ENCODE peak calls at places on chromosome 1, in seven cellular contexts. One of them, this sample, is unnamed.

GRCh38 chr1:26856181-26856580 is 6.8 kb upstream of the SFN start:
- DNase-seq in stimulated activated CD4-positive, alpha-beta T cell treated with anti-CD3 and anti-CD28 coated beads, TNF-alpha, amount 100 ng/mL, for 4 hours: no peak
- DNase-seq in activated naive CD4-positive, alpha-beta T cell: no peak
- DNase-seq in iPS DF 6.9: no peak
- DNase-seq in stimulated activated CD8-positive, alpha-beta memory T cell treated with anti-CD3 and anti-CD28 coated beads, Interleukin-7, amount 100 ng/mL, for 4 hours: no peak
- DNase-seq in HCT116: no peak
- DNase-seq in activated T-helper 1 cell treated with anti-CD3 and anti-CD28 coated beads, Interleukin-12 subunit alpha, Interleukin-12 subunit beta, Interleukin-2, Interleukin-4 antibody, amounts not matched to agents 30 ng/mL and 10 ng/mL and 1 ng/mL, durations not matched to agents 14 hours and 24 hours and 36 hours: no peak
- DNase-seq in this sample: no peak

GRCh38 chr1:47189844-47190562 is at the start of gene PDZK1IP1:
- DNase-seq in stimulated activated CD4-positive, alpha-beta T cell treated with anti-CD3 and anti-CD28 coated beads, TNF-alpha, amount 100 ng/mL, for 4 hours: no peak
- DNase-seq in activated naive CD4-positive, alpha-beta T cell: no peak
- DNase-seq in iPS DF 6.9: no peak
- DNase-seq in stimulated activated CD8-positive, alpha-beta memory T cell treated with anti-CD3 and anti-CD28 coated beads, Interleukin-7, amount 100 ng/mL, for 4 hours: no peak
- DNase-seq in HCT116: no peak
- DNase-seq in activated T-helper 1 cell treated with anti-CD3 and anti-CD28 coated beads, Interleukin-12 subunit alpha, Interleukin-12 subunit beta, Interleukin-2, Interleukin-4 antibody, amounts not matched to agents 30 ng/mL and 10 ng/mL and 1 ng/mL, durations not matched to agents 14 hours and 24 hours and 36 hours: no peak
- DNase-seq in this sample: no peak

GRCh38 chr1:96978431-96978830 is 256.8 kb downstream of the PTBP2 start:
- DNase-seq in stimulated activated CD4-positive, alpha-beta T cell treated with anti-CD3 and anti-CD28 coated beads, TNF-alpha, amount 100 ng/mL, for 4 hours: no peak
- DNase-seq in activated naive CD4-positive, alpha-beta T cell: no peak
- DNase-seq in iPS DF 6.9: no peak
- DNase-seq in stimulated activated CD8-positive, alpha-beta memory T cell treated with anti-CD3 and anti-CD28 coated beads, Interleukin-7, amount 100 ng/mL, for 4 hours: no peak
- DNase-seq in HCT116: no peak
- DNase-seq in activated T-helper 1 cell treated with anti-CD3 and anti-CD28 coated beads, Interleukin-12 subunit alpha, Interleukin-12 subunit beta, Interleukin-2, Interleukin-4 antibody, amounts not matched to agents 30 ng/mL and 10 ng/mL and 1 ng/mL, durations not matched to agents 14 hours and 24 hours and 36 hours: no peak
- DNase-seq in this sample: no peak

GRCh38 chr1:214349781-214350180 is 68.8 kb downstream of the SMYD2 start:
- DNase-seq in stimulated activated CD4-positive, alpha-beta T cell treated with anti-CD3 and anti-CD28 coated beads, TNF-alpha, amount 100 ng/mL, for 4 hours: no peak
- DNase-seq in activated naive CD4-positive, alpha-beta T cell: no peak
- DNase-seq in iPS DF 6.9: no peak
- DNase-seq in stimulated activated CD8-positive, alpha-beta memory T cell treated with anti-CD3 and anti-CD28 coated beads, Interleukin-7, amount 100 ng/mL, for 4 hours: no peak
- DNase-seq in HCT116: no peak
- DNase-seq in activated T-helper 1 cell treated with anti-CD3 and anti-CD28 coated beads, Interleukin-12 subunit alpha, Interleukin-12 subunit beta, Interleukin-2, Interleukin-4 antibody, amounts not matched to agents 30 ng/mL and 10 ng/mL and 1 ng/mL, durations not matched to agents 14 hours and 24 hours and 36 hours: no peak
- DNase-seq in this sample: no peak

GRCh38 chr1:67987046-67987799 is 63.2 kb downstream of the DIRAS3 start:
- DNase-seq in stimulated activated CD4-positive, alpha-beta T cell treated with anti-CD3 and anti-CD28 coated beads, TNF-alpha, amount 100 ng/mL, for 4 hours: no peak
- DNase-seq in activated naive CD4-positive, alpha-beta T cell: no peak
- DNase-seq in iPS DF 6.9: no peak
- DNase-seq in stimulated activated CD8-positive, alpha-beta memory T cell treated with anti-CD3 and anti-CD28 coated beads, Interleukin-7, amount 100 ng/mL, for 4 hours: no peak
- DNase-seq in HCT116: no peak
- DNase-seq in activated T-helper 1 cell treated with anti-CD3 and anti-CD28 coated beads, Interleukin-12 subunit alpha, Interleukin-12 subunit beta, Interleukin-2, Interleukin-4 antibody, amounts not matched to agents 30 ng/mL and 10 ng/mL and 1 ng/mL, durations not matched to agents 14 hours and 24 hours and 36 hours: no peak
- DNase-seq in this sample: no peak

GRCh38 chr1:201128962-201129361 is 2.0 kb upstream of the ASCL5 start:
- DNase-seq in stimulated activated CD4-positive, alpha-beta T cell treated with anti-CD3 and anti-CD28 coated beads, TNF-alpha, amount 100 ng/mL, for 4 hours: no peak
- DNase-seq in activated naive CD4-positive, alpha-beta T cell: no peak
- DNase-seq in iPS DF 6.9: no peak
- DNase-seq in stimulated activated CD8-positive, alpha-beta memory T cell treated with anti-CD3 and anti-CD28 coated beads, Interleukin-7, amount 100 ng/mL, for 4 hours: no peak
- DNase-seq in HCT116: no peak
- DNase-seq in activated T-helper 1 cell treated with anti-CD3 and anti-CD28 coated beads, Interleukin-12 subunit alpha, Interleukin-12 subunit beta, Interleukin-2, Interleukin-4 antibody, amounts not matched to agents 30 ng/mL and 10 ng/mL and 1 ng/mL, durations not matched to agents 14 hours and 24 hours and 36 hours: no peak
- DNase-seq in this sample: no peak

GRCh38 chr1:2479186-2479585 is 3.1 kb downstream of the PLCH2 start:
- DNase-seq in stimulated activated CD4-positive, alpha-beta T cell treated with anti-CD3 and anti-CD28 coated beads, TNF-alpha, amount 100 ng/mL, for 4 hours: no peak
- DNase-seq in activated naive CD4-positive, alpha-beta T cell: no peak
- DNase-seq in iPS DF 6.9: no peak
- DNase-seq in stimulated activated CD8-positive, alpha-beta memory T cell treated with anti-CD3 and anti-CD28 coated beads, Interleukin-7, amount 100 ng/mL, for 4 hours: no peak
- DNase-seq in HCT116: no peak
- DNase-seq in activated T-helper 1 cell treated with anti-CD3 and anti-CD28 coated beads, Interleukin-12 subunit alpha, Interleukin-12 subunit beta, Interleukin-2, Interleukin-4 antibody, amounts not matched to agents 30 ng/mL and 10 ng/mL and 1 ng/mL, durations not matched to agents 14 hours and 24 hours and 36 hours: no peak
- DNase-seq in this sample: no peak

GRCh38 chr1:20660363-20661234 is 570 bp downstream of the DDOST start:
- DNase-seq in stimulated activated CD4-positive, alpha-beta T cell treated with anti-CD3 and anti-CD28 coated beads, TNF-alpha, amount 100 ng/mL, for 4 hours: no peak
- DNase-seq in activated naive CD4-positive, alpha-beta T cell: no peak
- DNase-seq in iPS DF 6.9: no peak
- DNase-seq in stimulated activated CD8-positive, alpha-beta memory T cell treated with anti-CD3 and anti-CD28 coated beads, Interleukin-7, amount 100 ng/mL, for 4 hours: no peak
- DNase-seq in HCT116: no peak
- DNase-seq in activated T-helper 1 cell treated with anti-CD3 and anti-CD28 coated beads, Interleukin-12 subunit alpha, Interleukin-12 subunit beta, Interleukin-2, Interleukin-4 antibody, amounts not matched to agents 30 ng/mL and 10 ng/mL and 1 ng/mL, durations not matched to agents 14 hours and 24 hours and 36 hours: peak; percentile 6
- DNase-seq in this sample: no peak